ENCODE peak calls at places on chromosomes 5 and 9, in five cellular contexts. R is RWPE1, X is OCI-LY7, G is psoas muscle, B is fibroblast of the aortic adventitia. Q is an unnamed sample.
A peak's percentile ranks its signal among the peaks of the same experiment; 100 is the strongest.

GRCh38 chr9:127923771-127924170 is 6.8 kb downstream of the PIP5KL1 start:
- DNase-seq in R (peak; percentile 89), X (no peak), G (no peak), B (peak; percentile 87), Q (no peak)

GRCh38 chr5:134506054-134507039 is 19.1 kb upstream of the JADE2 start:
- DNase-seq in R (peak; percentile 55), X (no peak), G (peak; percentile 82), B (no peak), Q (no peak)

GRCh38 chr9:90003046-90003355 is 398.2 kb downstream of the GADD45G start:
- DNase-seq in R (no peak), X (no peak), G (no peak), B (peak; percentile 13), Q (no peak)

GRCh38 chr5:33832904-33833575 is 58.8 kb downstream of the ADAMTS12 start:
- DNase-seq in R (no peak), X (no peak), G (no peak), B (peak; percentile 30), Q (no peak)

GRCh38 chr5:16616536-16617271 is at the start of gene RETREG1:
- DNase-seq in R (peak; percentile 44), X (peak; percentile 33), G (peak; percentile 76), B (no peak), Q (peak; percentile 64)

GRCh38 chr5:98349251-98349989 is 424.0 kb upstream of the RGMB start:
- DNase-seq in R (no peak), X (peak; percentile 1), G (no peak), B (peak; percentile 60), Q (no peak)

GRCh38 chr9:137297966-137298365 is 4.1 kb downstream of the NRARP start:
- DNase-seq in R (no peak), X (no peak), G (no peak), B (no peak), Q (no peak)

GRCh38 chr5:118653155-118653554 is 335.2 kb downstream of the DTWD2 start:
- DNase-seq in R (no peak), X (no peak), G (no peak), B (no peak), Q (no peak)

GRCh38 chr5:172769598-172770373 is 1.2 kb downstream of the DUSP1 start:
- DNase-seq in R (peak; percentile 44), X (peak; percentile 28), G (peak; percentile 79), B (peak; percentile 56), Q (peak; percentile 29)

GRCh38 chr5:141973871-141974595 is 5.1 kb downstream of the RNF14 start:
- DNase-seq in R (peak; percentile 45), X (no peak), G (no peak), B (peak; percentile 44), Q (no peak)

GRCh38 chr5:109365653-109366052 is 44.1 kb downstream of the PJA2 start:
- DNase-seq in R (no peak), X (no peak), G (no peak), B (no peak), Q (no peak)

GRCh38 chr5:96408276-96408777 is 24.7 kb downstream of the PCSK1 start:
- DNase-seq in R (peak; percentile 98), X (no peak), G (no peak), B (peak; percentile 93), Q (no peak)

GRCh38 chr9:90540734-90541133 is 101.9 kb downstream of the DIRAS2 start:
- DNase-seq in R (no peak), X (no peak), G (no peak), B (no peak), Q (no peak)

GRCh38 chr9:13205824-13206223 is 73.7 kb downstream of the MPDZ start:
- DNase-seq in R (no peak), X (no peak), G (no peak), B (no peak), Q (no peak)

DNA sequence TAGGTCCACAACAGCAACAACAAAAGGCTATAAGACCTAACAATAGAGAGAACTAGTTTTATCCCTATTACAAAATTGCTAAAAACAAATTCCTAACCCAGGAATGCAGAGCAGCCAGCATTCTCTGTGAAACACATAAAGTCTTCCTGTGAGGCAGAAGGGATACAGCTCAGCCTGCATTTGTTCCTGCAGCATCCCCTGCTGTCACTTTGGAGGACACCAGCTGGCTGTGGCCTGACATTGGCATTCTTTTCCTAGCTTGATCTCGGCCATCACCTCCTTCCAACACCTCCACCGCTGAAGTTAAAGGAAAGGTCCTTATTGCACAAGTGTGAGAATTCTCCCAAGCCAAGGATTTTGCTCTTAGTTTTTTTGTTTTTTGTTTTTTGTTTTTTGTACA is 186.1 kb downstream of the SNCAIP start:
- DNase-seq in R (no peak), X (no peak), G (no peak), B (no peak), Q (no peak)
- TF ChIP-seq CTCF in R (no peak), X (no peak), G (no peak), B (peak; percentile 13), Q (no peak)

DNA sequence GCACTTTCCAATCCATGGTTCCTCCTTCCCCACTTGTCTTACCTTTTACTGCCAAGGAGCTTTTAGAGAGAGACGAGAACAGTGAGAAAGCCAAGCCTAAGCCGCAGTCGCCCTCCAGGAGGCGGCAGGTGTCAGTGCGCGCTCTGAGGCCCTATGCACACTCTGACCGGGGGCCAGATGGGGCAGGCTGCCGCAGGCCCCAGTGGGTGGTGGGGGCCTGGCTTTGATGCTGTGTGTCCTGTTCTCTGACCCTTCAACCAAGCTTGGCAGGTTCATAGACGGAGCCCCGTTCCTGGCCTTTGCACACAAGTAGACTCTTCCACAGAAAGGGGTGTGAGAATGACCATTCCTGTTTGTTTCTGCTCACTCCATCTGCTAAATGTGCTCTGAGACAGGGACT is 77.3 kb downstream of the WNK2 start:
- DNase-seq in R (no peak), X (peak; percentile 81), G (peak; percentile 44), B (no peak), Q (peak; percentile 25)
- TF ChIP-seq CTCF in R (no peak), X (peak; percentile 83), G (no peak), B (no peak), Q (no peak)

GRCh38 chr9:37408933-37409710 is 13.4 kb upstream of the GRHPR start:
- DNase-seq in R (no peak), X (peak; percentile 100), G (no peak), B (no peak), Q (peak; percentile 85)
- TF ChIP-seq CTCF in R (no peak), X (peak; percentile 29), G (no peak), B (no peak), Q (no peak)

DNA sequence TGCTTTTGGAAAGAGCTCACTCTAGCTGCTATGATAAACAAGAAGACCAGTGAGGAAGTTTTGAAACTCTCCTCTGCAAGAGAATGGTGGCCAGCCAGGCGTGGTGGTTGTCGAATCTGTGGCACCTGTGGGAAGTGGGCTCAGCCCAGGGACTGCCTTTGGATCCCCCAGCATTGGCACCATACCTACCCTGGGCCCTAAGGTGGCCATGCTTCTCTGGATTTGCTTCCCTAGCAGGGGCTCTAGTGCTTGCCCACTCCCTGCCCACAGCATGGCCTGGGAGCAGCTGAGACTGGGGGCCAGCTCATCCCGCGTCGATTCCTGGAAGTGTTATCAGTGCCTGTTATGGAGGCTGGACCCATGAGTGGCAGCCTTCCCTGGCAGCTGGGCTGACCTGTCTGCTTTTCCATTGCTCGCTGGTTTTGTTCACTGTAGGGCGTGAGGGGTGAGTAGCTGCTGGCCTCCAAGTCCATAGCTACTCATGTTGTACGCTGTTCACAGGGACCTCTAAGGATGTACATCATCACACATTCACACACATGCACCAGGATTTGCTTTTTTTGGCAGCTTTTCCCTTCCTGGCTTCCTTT is 2.3 kb downstream of the SLC22A4 start:
- DNase-seq in R (no peak), X (no peak), G (no peak), B (peak; percentile 40), Q (no peak)
- TF ChIP-seq CTCF in R (no peak), X (no peak), G (no peak), B (no peak), Q (no peak)

DNA sequence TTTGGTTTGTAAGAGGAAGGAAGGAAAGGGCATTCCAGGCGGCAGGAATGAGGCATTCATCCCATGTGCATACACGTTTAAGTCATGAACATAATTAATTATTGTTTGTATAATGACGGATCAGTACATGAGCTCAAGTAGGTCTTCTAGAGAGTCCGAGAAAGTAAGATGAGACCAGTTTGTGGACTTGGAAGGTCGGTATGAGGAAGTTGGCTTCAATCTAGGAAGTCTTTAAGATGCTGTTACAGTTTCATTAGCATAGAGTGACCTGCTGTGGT is 2.1 kb downstream of the GTF3C4 start:
- DNase-seq in R (peak; percentile 54), X (no peak), G (no peak), B (peak; percentile 6), Q (no peak)
- TF ChIP-seq CTCF in R (no peak), X (no peak), G (no peak), B (no peak), Q (no peak)